ENCODE peak calls at places on chromosomes 4 and X, in eight cellular contexts. One of them, this sample, is unnamed.

GRCh38 chr4:24686866-24687672 is 102.7 kb upstream of the DHX15 start:
- DNase-seq in HCT116: peak
- DNase-seq in GM23338: peak
- DNase-seq in cardiac muscle cell: peak
- DNase-seq in tibial artery: no peak
- DNase-seq in transverse colon: peak
- DNase-seq in PC-9: peak
- DNase-seq in GM12865: peak
- DNase-seq in this sample: no peak

GRCh38 chrX:103817502-103817901 is 14.6 kb downstream of the RAB9B start:
- DNase-seq in GM23338: peak
- DNase-seq in tibial artery: no peak
- DNase-seq in transverse colon: no peak
- DNase-seq in GM12865: peak
- DNase-seq in cardiac muscle cell: peak
- DNase-seq in PC-9: peak
- DNase-seq in HCT116: peak
- DNase-seq in this sample: no peak

GRCh38 chr4:93657527-93657926 is 171.0 kb upstream of the ATOH1 start:
- DNase-seq in cardiac muscle cell: no peak
- DNase-seq in PC-9: no peak
- DNase-seq in transverse colon: no peak
- DNase-seq in HCT116: no peak
- DNase-seq in GM23338: no peak
- DNase-seq in tibial artery: no peak
- DNase-seq in GM12865: peak
- DNase-seq in this sample: no peak

GRCh38 chr4:168380290-168380689 is 61.7 kb upstream of the DDX60 start:
- DNase-seq in transverse colon: no peak
- DNase-seq in GM12865: no peak
- DNase-seq in tibial artery: no peak
- DNase-seq in PC-9: no peak
- DNase-seq in cardiac muscle cell: no peak
- DNase-seq in HCT116: no peak
- DNase-seq in GM23338: no peak
- DNase-seq in this sample: no peak

GRCh38 chr4:186839122-186840037 is 115.7 kb upstream of the FAT1 start:
- DNase-seq in transverse colon: no peak
- DNase-seq in GM12865: peak
- DNase-seq in GM23338: no peak
- DNase-seq in cardiac muscle cell: no peak
- DNase-seq in HCT116: no peak
- DNase-seq in tibial artery: peak
- DNase-seq in PC-9: peak
- DNase-seq in this sample: no peak

GRCh38 chr4:82810171-82810570 is 11.6 kb upstream of the SCD5 start:
- DNase-seq in PC-9: no peak
- DNase-seq in tibial artery: no peak
- DNase-seq in transverse colon: no peak
- DNase-seq in GM23338: no peak
- DNase-seq in cardiac muscle cell: no peak
- DNase-seq in HCT116: no peak
- DNase-seq in GM12865: no peak
- DNase-seq in this sample: no peak

GRCh38 chrX:119194631-119195030 is 41.5 kb upstream of the PGRMC1 start:
- DNase-seq in tibial artery: no peak
- DNase-seq in PC-9: no peak
- DNase-seq in GM23338: peak
- DNase-seq in GM12865: no peak
- DNase-seq in transverse colon: no peak
- DNase-seq in HCT116: no peak
- DNase-seq in cardiac muscle cell: peak
- DNase-seq in this sample: no peak

GRCh38 chrX:45129055-45129454 is 71.6 kb downstream of the DIPK2B start:
- DNase-seq in cardiac muscle cell: no peak
- DNase-seq in GM12865: no peak
- DNase-seq in PC-9: no peak
- DNase-seq in transverse colon: no peak
- DNase-seq in HCT116: no peak
- DNase-seq in tibial artery: no peak
- DNase-seq in GM23338: no peak
- DNase-seq in this sample: no peak

GRCh38 chr4:153676984-153677383 is 7.1 kb upstream of the TLR2 start:
- DNase-seq in GM12865: no peak
- DNase-seq in GM23338: no peak
- DNase-seq in PC-9: no peak
- DNase-seq in cardiac muscle cell: no peak
- DNase-seq in HCT116: peak
- DNase-seq in tibial artery: no peak
- DNase-seq in transverse colon: no peak
- DNase-seq in this sample: no peak

GRCh38 chr4:141711211-141711610 is 74.8 kb downstream of the IL15 start:
- DNase-seq in GM23338: peak
- DNase-seq in PC-9: no peak
- DNase-seq in HCT116: no peak
- DNase-seq in transverse colon: no peak
- DNase-seq in tibial artery: no peak
- DNase-seq in GM12865: peak
- DNase-seq in cardiac muscle cell: peak
- DNase-seq in this sample: no peak

GRCh38 chr4:158861281-158861680 is 92.5 kb downstream of the FNIP2 start:
- DNase-seq in GM12865: peak
- DNase-seq in PC-9: no peak
- DNase-seq in tibial artery: no peak
- DNase-seq in GM23338: no peak
- DNase-seq in HCT116: no peak
- DNase-seq in transverse colon: no peak
- DNase-seq in cardiac muscle cell: no peak
- DNase-seq in this sample: no peak

GRCh38 chr4:128163177-128164117 is 102.3 kb downstream of the LARP1B start:
- DNase-seq in HCT116: peak
- DNase-seq in cardiac muscle cell: no peak
- DNase-seq in PC-9: no peak
- DNase-seq in tibial artery: no peak
- DNase-seq in transverse colon: no peak
- DNase-seq in GM23338: peak
- DNase-seq in GM12865: no peak
- DNase-seq in this sample: no peak

GRCh38 chr4:102868153-102868781 is 525 bp upstream of the CISD2 start:
- DNase-seq in transverse colon: peak
- DNase-seq in cardiac muscle cell: no peak
- DNase-seq in tibial artery: peak
- DNase-seq in GM23338: no peak
- DNase-seq in HCT116: no peak
- DNase-seq in GM12865: peak
- DNase-seq in PC-9: peak
- DNase-seq in this sample: peak

GRCh38 chr4:180058731-180059215 is 2184.4 kb upstream of the TENM3 start:
- DNase-seq in GM12865: peak
- DNase-seq in tibial artery: no peak
- DNase-seq in cardiac muscle cell: peak
- DNase-seq in HCT116: no peak
- DNase-seq in transverse colon: peak
- DNase-seq in PC-9: peak
- DNase-seq in GM23338: peak
- DNase-seq in this sample: peak

GRCh38 chr4:22029803-22030202 is 81.2 kb upstream of the KCNIP4 start:
- DNase-seq in PC-9: no peak
- DNase-seq in HCT116: no peak
- DNase-seq in transverse colon: no peak
- DNase-seq in tibial artery: no peak
- DNase-seq in GM12865: no peak
- DNase-seq in cardiac muscle cell: no peak
- DNase-seq in GM23338: peak
- DNase-seq in this sample: no peak

GRCh38 chrX:79170632-79171031 is 26.1 kb downstream of the GPR174 start:
- DNase-seq in tibial artery: no peak
- DNase-seq in HCT116: no peak
- DNase-seq in cardiac muscle cell: no peak
- DNase-seq in PC-9: no peak
- DNase-seq in transverse colon: no peak
- DNase-seq in GM12865: no peak
- DNase-seq in GM23338: no peak
- DNase-seq in this sample: no peak

GRCh38 chr4:98677799-98678198 is 19.4 kb upstream of the TSPAN5 start:
- DNase-seq in cardiac muscle cell: no peak
- DNase-seq in transverse colon: no peak
- DNase-seq in tibial artery: no peak
- DNase-seq in HCT116: no peak
- DNase-seq in GM12865: no peak
- DNase-seq in PC-9: no peak
- DNase-seq in GM23338: no peak
- DNase-seq in this sample: no peak

GRCh38 chr4:118948545-118949144 is 60.0 kb downstream of the SYNPO2 start:
- DNase-seq in cardiac muscle cell: no peak
- DNase-seq in HCT116: no peak
- DNase-seq in GM12865: no peak
- DNase-seq in GM23338: peak
- DNase-seq in transverse colon: no peak
- DNase-seq in PC-9: no peak
- DNase-seq in tibial artery: no peak
- DNase-seq in this sample: no peak

GRCh38 chr4:5874811-5875465 is 17.9 kb downstream of the CRMP1 start:
- DNase-seq in GM12865: no peak
- DNase-seq in PC-9: no peak
- DNase-seq in HCT116: no peak
- DNase-seq in tibial artery: no peak
- DNase-seq in cardiac muscle cell: no peak
- DNase-seq in GM23338: peak
- DNase-seq in transverse colon: no peak
- DNase-seq in this sample: no peak

GRCh38 chr4:1763550-1764080 is 29.5 kb upstream of the FGFR3 start:
- DNase-seq in transverse colon: peak
- DNase-seq in HCT116: no peak
- DNase-seq in PC-9: no peak
- DNase-seq in GM12865: no peak
- DNase-seq in cardiac muscle cell: no peak
- DNase-seq in GM23338: no peak
- DNase-seq in tibial artery: no peak
- DNase-seq in this sample: no peak

GRCh38 chr4:1762264-1763010 is 30.7 kb upstream of the FGFR3 start:
- DNase-seq in PC-9: no peak
- DNase-seq in GM23338: no peak
- DNase-seq in tibial artery: no peak
- DNase-seq in cardiac muscle cell: no peak
- DNase-seq in transverse colon: no peak
- DNase-seq in GM12865: no peak
- DNase-seq in HCT116: no peak
- DNase-seq in this sample: no peak

GRCh38 chr4:1761130-1761688 is 31.9 kb upstream of the FGFR3 start:
- DNase-seq in cardiac muscle cell: no peak
- DNase-seq in GM12865: no peak
- DNase-seq in HCT116: no peak
- DNase-seq in GM23338: no peak
- DNase-seq in PC-9: no peak
- DNase-seq in tibial artery: no peak
- DNase-seq in transverse colon: no peak
- DNase-seq in this sample: no peak

GRCh38 chr4:1764670-1765069 is 28.4 kb upstream of the FGFR3 start:
- DNase-seq in GM12865: no peak
- DNase-seq in transverse colon: no peak
- DNase-seq in cardiac muscle cell: no peak
- DNase-seq in PC-9: no peak
- DNase-seq in GM23338: no peak
- DNase-seq in HCT116: no peak
- DNase-seq in tibial artery: no peak
- DNase-seq in this sample: no peak

GRCh38 chr4:1763070-1763549 is 30.0 kb upstream of the FGFR3 start:
- DNase-seq in cardiac muscle cell: no peak
- DNase-seq in tibial artery: no peak
- DNase-seq in GM12865: no peak
- DNase-seq in PC-9: no peak
- DNase-seq in HCT116: no peak
- DNase-seq in GM23338: peak
- DNase-seq in transverse colon: no peak
- DNase-seq in this sample: no peak
- H3K4me3 ChIP-seq in cardiac muscle cell: no peak
- H3K4me3 ChIP-seq in tibial artery: peak
- H3K4me3 ChIP-seq in GM12865: no peak
- H3K4me3 ChIP-seq in PC-9: no peak
- H3K4me3 ChIP-seq in HCT116: no peak
- H3K4me3 ChIP-seq in GM23338: no peak
- H3K4me3 ChIP-seq in transverse colon: peak
- H3K4me3 ChIP-seq in this sample: peak

DNA sequence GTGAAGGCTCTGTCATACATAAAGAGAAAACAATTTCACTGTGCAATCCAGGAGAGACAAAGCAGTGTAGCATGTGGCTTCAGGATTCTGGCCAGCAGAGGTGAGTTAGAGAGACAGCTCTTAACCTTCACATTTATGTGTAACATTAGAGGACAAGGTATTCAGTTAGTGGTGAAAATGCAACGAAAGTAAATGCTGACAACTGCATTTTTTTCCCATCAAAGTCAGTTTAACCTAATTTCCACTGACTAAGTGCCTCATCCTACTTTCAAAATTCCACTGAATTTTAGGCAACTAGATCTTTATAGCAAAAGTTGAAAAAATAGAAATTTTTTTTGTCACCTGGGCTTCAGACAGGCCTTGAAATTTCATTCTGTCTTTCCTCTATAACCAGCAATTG is 130.8 kb upstream of the LNX1 start:
- DNase-seq in HCT116: no peak
- DNase-seq in GM23338: no peak
- DNase-seq in GM12865: no peak
- DNase-seq in transverse colon: no peak
- DNase-seq in PC-9: no peak
- DNase-seq in tibial artery: no peak
- DNase-seq in cardiac muscle cell: no peak
- DNase-seq in this sample: no peak
- TF ChIP-seq CTCF in HCT116: no peak
- TF ChIP-seq CTCF in GM23338: no peak
- TF ChIP-seq CTCF in GM12865: no peak
- TF ChIP-seq CTCF in transverse colon: no peak
- TF ChIP-seq CTCF in PC-9: no peak
- TF ChIP-seq CTCF in tibial artery: no peak
- TF ChIP-seq CTCF in cardiac muscle cell: no peak
- TF ChIP-seq CTCF in this sample: no peak

DNA sequence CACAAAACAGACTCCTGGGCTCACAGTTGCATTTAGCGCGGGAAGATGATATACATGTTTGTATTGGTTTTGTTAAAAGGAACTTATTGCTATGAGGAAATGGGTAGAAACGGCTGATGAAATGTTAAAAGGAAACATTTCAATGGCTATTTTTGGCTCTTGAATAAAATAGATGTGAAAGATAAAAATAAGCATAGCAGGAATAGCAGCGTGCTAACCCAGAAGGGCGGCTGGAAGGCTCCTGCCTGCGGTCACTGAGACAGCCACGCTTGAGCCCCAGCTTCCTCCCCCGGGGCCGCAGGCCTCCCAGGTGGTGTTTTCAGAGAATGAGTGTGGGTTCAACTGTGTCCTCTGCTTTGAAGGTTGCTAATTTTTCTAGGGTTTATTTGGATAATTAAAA is 35.0 kb upstream of the CLCN4 start:
- DNase-seq in HCT116: no peak
- DNase-seq in cardiac muscle cell: no peak
- DNase-seq in GM12865: peak
- DNase-seq in GM23338: no peak
- DNase-seq in PC-9: no peak
- DNase-seq in transverse colon: peak
- DNase-seq in tibial artery: no peak
- DNase-seq in this sample: no peak
- H3K4me3 ChIP-seq in HCT116: no peak
- H3K4me3 ChIP-seq in cardiac muscle cell: no peak
- H3K4me3 ChIP-seq in GM12865: no peak
- H3K4me3 ChIP-seq in GM23338: no peak
- H3K4me3 ChIP-seq in PC-9: no peak
- H3K4me3 ChIP-seq in transverse colon: no peak
- H3K4me3 ChIP-seq in tibial artery: no peak
- H3K4me3 ChIP-seq in this sample: no peak

GRCh38 chr4:40923326-40924095 is 173.8 kb downstream of the NSUN7 start:
- DNase-seq in cardiac muscle cell: no peak
- DNase-seq in HCT116: no peak
- DNase-seq in transverse colon: no peak
- DNase-seq in tibial artery: peak
- DNase-seq in GM23338: no peak
- DNase-seq in GM12865: no peak
- DNase-seq in PC-9: no peak
- DNase-seq in this sample: no peak
- TF ChIP-seq CTCF in cardiac muscle cell: no peak
- TF ChIP-seq CTCF in HCT116: no peak
- TF ChIP-seq CTCF in transverse colon: no peak
- TF ChIP-seq CTCF in tibial artery: no peak
- TF ChIP-seq CTCF in GM23338: no peak
- TF ChIP-seq CTCF in GM12865: no peak
- TF ChIP-seq CTCF in PC-9: no peak
- TF ChIP-seq CTCF in this sample: no peak

This sample was measured in upper lobe of left lung.